ENCODE peak calls at places on chromosome 13, in ten cellular contexts. One of them, this sample, is unnamed. For H3K27me3 and H3K36me3, the result is how much of the 10 kb centered on the place peaks cover.

GRCh38 chr13:44810067-44810840 is 179.0 kb downstream of the NUFIP1 start:
- DNase-seq in heart left ventricle: no peak
- DNase-seq in naive thymus-derived CD4-positive, alpha-beta T cell: no peak
- DNase-seq in ascending aorta: peak
- DNase-seq in cardiac muscle cell: peak
- DNase-seq in endodermal cell: no peak
- DNase-seq in astrocyte: peak
- DNase-seq in Panc1: no peak
- DNase-seq in hepatocyte: peak
- DNase-seq in Caco-2: no peak
- DNase-seq in this sample: no peak

GRCh38 chr13:94568443-94568842 is 27.5 kb downstream of the TGDS start:
- DNase-seq in heart left ventricle: no peak
- DNase-seq in naive thymus-derived CD4-positive, alpha-beta T cell: no peak
- DNase-seq in ascending aorta: no peak
- DNase-seq in cardiac muscle cell: no peak
- DNase-seq in endodermal cell: no peak
- DNase-seq in astrocyte: no peak
- DNase-seq in Panc1: no peak
- DNase-seq in hepatocyte: no peak
- DNase-seq in Caco-2: no peak
- DNase-seq in this sample: no peak

GRCh38 chr13:96781141-96781540 is 213.1 kb downstream of the OXGR1 start:
- DNase-seq in heart left ventricle: no peak
- DNase-seq in naive thymus-derived CD4-positive, alpha-beta T cell: no peak
- DNase-seq in ascending aorta: peak
- DNase-seq in cardiac muscle cell: no peak
- DNase-seq in endodermal cell: no peak
- DNase-seq in astrocyte: no peak
- DNase-seq in Panc1: no peak
- DNase-seq in hepatocyte: no peak
- DNase-seq in Caco-2: no peak
- DNase-seq in this sample: no peak

GRCh38 chr13:105997436-105998232 is 537.8 kb downstream of the EFNB2 start:
- DNase-seq in heart left ventricle: no peak
- DNase-seq in naive thymus-derived CD4-positive, alpha-beta T cell: no peak
- DNase-seq in ascending aorta: no peak
- DNase-seq in cardiac muscle cell: no peak
- DNase-seq in endodermal cell: no peak
- DNase-seq in astrocyte: peak
- DNase-seq in Panc1: no peak
- DNase-seq in hepatocyte: no peak
- DNase-seq in Caco-2: peak
- DNase-seq in this sample: no peak

GRCh38 chr13:74641586-74641985 is 507.4 kb upstream of the KLF12 start:
- DNase-seq in heart left ventricle: no peak
- DNase-seq in naive thymus-derived CD4-positive, alpha-beta T cell: no peak
- DNase-seq in ascending aorta: no peak
- DNase-seq in cardiac muscle cell: no peak
- DNase-seq in endodermal cell: no peak
- DNase-seq in astrocyte: peak
- DNase-seq in Panc1: no peak
- DNase-seq in hepatocyte: no peak
- DNase-seq in Caco-2: no peak
- DNase-seq in this sample: no peak

GRCh38 chr13:94112227-94112626 is 367.3 kb downstream of the DCT start:
- DNase-seq in heart left ventricle: no peak
- DNase-seq in naive thymus-derived CD4-positive, alpha-beta T cell: no peak
- DNase-seq in ascending aorta: peak
- DNase-seq in cardiac muscle cell: no peak
- DNase-seq in endodermal cell: no peak
- DNase-seq in astrocyte: peak
- DNase-seq in Panc1: no peak
- DNase-seq in hepatocyte: no peak
- DNase-seq in Caco-2: no peak
- DNase-seq in this sample: peak

GRCh38 chr13:51479199-51479523 is 26.3 kb upstream of the INTS6 start:
- DNase-seq in heart left ventricle: no peak
- DNase-seq in naive thymus-derived CD4-positive, alpha-beta T cell: no peak
- DNase-seq in ascending aorta: no peak
- DNase-seq in cardiac muscle cell: no peak
- DNase-seq in endodermal cell: no peak
- DNase-seq in astrocyte: peak
- DNase-seq in Panc1: no peak
- DNase-seq in hepatocyte: no peak
- DNase-seq in Caco-2: no peak
- DNase-seq in this sample: no peak

GRCh38 chr13:71865858-71866172 is 1.2 kb downstream of the DACH1 start:
- DNase-seq in heart left ventricle: no peak
- DNase-seq in naive thymus-derived CD4-positive, alpha-beta T cell: no peak
- DNase-seq in ascending aorta: no peak
- DNase-seq in cardiac muscle cell: no peak
- DNase-seq in endodermal cell: no peak
- DNase-seq in astrocyte: no peak
- DNase-seq in Panc1: no peak
- DNase-seq in hepatocyte: no peak
- DNase-seq in Caco-2: no peak
- DNase-seq in this sample: peak

GRCh38 chr13:112204376-112204775 is 137.4 kb downstream of the SOX1 start:
- DNase-seq in heart left ventricle: no peak
- DNase-seq in naive thymus-derived CD4-positive, alpha-beta T cell: no peak
- DNase-seq in ascending aorta: no peak
- DNase-seq in cardiac muscle cell: no peak
- DNase-seq in endodermal cell: no peak
- DNase-seq in astrocyte: no peak
- DNase-seq in Panc1: no peak
- DNase-seq in hepatocyte: no peak
- DNase-seq in Caco-2: no peak
- DNase-seq in this sample: no peak
- H3K27me3 ChIP-seq in heart left ventricle: under half
- H3K27me3 ChIP-seq in naive thymus-derived CD4-positive, alpha-beta T cell: under half
- H3K27me3 ChIP-seq in ascending aorta: under half
- H3K27me3 ChIP-seq in cardiac muscle cell: half or more
- H3K27me3 ChIP-seq in endodermal cell: half or more
- H3K27me3 ChIP-seq in astrocyte: under half
- H3K27me3 ChIP-seq in Panc1: under half
- H3K27me3 ChIP-seq in hepatocyte: half or more
- H3K27me3 ChIP-seq in Caco-2: under half
- H3K27me3 ChIP-seq in this sample: under half

GRCh38 chr13:79386125-79386822 is 19.8 kb downstream of the RBM26 start:
- DNase-seq in heart left ventricle: no peak
- DNase-seq in naive thymus-derived CD4-positive, alpha-beta T cell: no peak
- DNase-seq in ascending aorta: no peak
- DNase-seq in cardiac muscle cell: no peak
- DNase-seq in endodermal cell: no peak
- DNase-seq in astrocyte: peak
- DNase-seq in Panc1: no peak
- DNase-seq in hepatocyte: no peak
- DNase-seq in Caco-2: no peak
- DNase-seq in this sample: no peak

GRCh38 chr13:79384022-79384610 is 21.9 kb downstream of the RBM26 start:
- DNase-seq in heart left ventricle: no peak
- DNase-seq in naive thymus-derived CD4-positive, alpha-beta T cell: no peak
- DNase-seq in ascending aorta: no peak
- DNase-seq in cardiac muscle cell: no peak
- DNase-seq in endodermal cell: no peak
- DNase-seq in astrocyte: no peak
- DNase-seq in Panc1: no peak
- DNase-seq in hepatocyte: no peak
- DNase-seq in Caco-2: no peak
- DNase-seq in this sample: no peak

GRCh38 chr13:79389031-79389430 is 17.0 kb downstream of the RBM26 start:
- DNase-seq in heart left ventricle: no peak
- DNase-seq in naive thymus-derived CD4-positive, alpha-beta T cell: no peak
- DNase-seq in ascending aorta: no peak
- DNase-seq in cardiac muscle cell: no peak
- DNase-seq in endodermal cell: no peak
- DNase-seq in astrocyte: no peak
- DNase-seq in Panc1: no peak
- DNase-seq in hepatocyte: no peak
- DNase-seq in Caco-2: no peak
- DNase-seq in this sample: no peak

GRCh38 chr13:79385694-79386093 is 20.4 kb downstream of the RBM26 start:
- DNase-seq in heart left ventricle: no peak
- DNase-seq in naive thymus-derived CD4-positive, alpha-beta T cell: no peak
- DNase-seq in ascending aorta: no peak
- DNase-seq in cardiac muscle cell: no peak
- DNase-seq in endodermal cell: no peak
- DNase-seq in astrocyte: no peak
- DNase-seq in Panc1: no peak
- DNase-seq in hepatocyte: no peak
- DNase-seq in Caco-2: no peak
- DNase-seq in this sample: no peak

DNA sequence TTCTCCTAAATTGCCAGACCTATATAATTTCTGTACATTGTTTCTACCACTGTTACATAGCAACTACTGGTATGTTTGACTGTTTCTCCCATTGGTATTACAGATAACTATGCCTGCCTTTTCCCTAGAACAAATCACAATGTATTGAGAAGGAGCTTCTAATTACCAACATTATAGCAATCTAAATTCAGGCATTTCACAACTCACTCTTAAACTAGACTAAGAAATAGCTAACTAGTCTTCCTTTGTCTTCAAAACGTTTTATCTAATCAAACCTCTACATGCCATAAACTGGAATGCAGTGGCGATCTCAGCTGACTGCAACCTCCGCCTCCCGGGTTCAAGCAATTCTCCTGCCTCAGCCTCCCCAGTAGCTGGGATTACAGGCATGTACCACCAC is 18.2 kb downstream of the RBM26 start:
- DNase-seq in heart left ventricle: no peak
- DNase-seq in naive thymus-derived CD4-positive, alpha-beta T cell: no peak
- DNase-seq in ascending aorta: no peak
- DNase-seq in cardiac muscle cell: no peak
- DNase-seq in endodermal cell: no peak
- DNase-seq in astrocyte: no peak
- DNase-seq in Panc1: no peak
- DNase-seq in hepatocyte: no peak
- DNase-seq in Caco-2: no peak
- DNase-seq in this sample: no peak
- H3K36me3 ChIP-seq in heart left ventricle: under half
- H3K36me3 ChIP-seq in naive thymus-derived CD4-positive, alpha-beta T cell: under half
- H3K36me3 ChIP-seq in ascending aorta: under half
- H3K36me3 ChIP-seq in cardiac muscle cell: under half
- H3K36me3 ChIP-seq in endodermal cell: under half
- H3K36me3 ChIP-seq in astrocyte: under half
- H3K36me3 ChIP-seq in Panc1: under half
- H3K36me3 ChIP-seq in hepatocyte: under half
- H3K36me3 ChIP-seq in Caco-2: under half
- H3K36me3 ChIP-seq in this sample: under half

GRCh38 chr13:20534038-20534608 is 8.5 kb upstream of the CRYL1 start:
- DNase-seq in heart left ventricle: no peak
- DNase-seq in naive thymus-derived CD4-positive, alpha-beta T cell: no peak
- DNase-seq in ascending aorta: no peak
- DNase-seq in cardiac muscle cell: no peak
- DNase-seq in endodermal cell: peak
- DNase-seq in astrocyte: no peak
- DNase-seq in Panc1: no peak
- DNase-seq in hepatocyte: no peak
- DNase-seq in Caco-2: no peak
- DNase-seq in this sample: no peak

GRCh38 chr13:20525144-20525600 is 485 bp downstream of the CRYL1 start:
- DNase-seq in heart left ventricle: peak
- DNase-seq in naive thymus-derived CD4-positive, alpha-beta T cell: no peak
- DNase-seq in ascending aorta: peak
- DNase-seq in cardiac muscle cell: peak
- DNase-seq in endodermal cell: peak
- DNase-seq in astrocyte: no peak
- DNase-seq in Panc1: no peak
- DNase-seq in hepatocyte: peak
- DNase-seq in Caco-2: no peak
- DNase-seq in this sample: peak

GRCh38 chr13:20526664-20527063 is 1.0 kb upstream of the CRYL1 start:
- DNase-seq in heart left ventricle: no peak
- DNase-seq in naive thymus-derived CD4-positive, alpha-beta T cell: no peak
- DNase-seq in ascending aorta: no peak
- DNase-seq in cardiac muscle cell: no peak
- DNase-seq in endodermal cell: no peak
- DNase-seq in astrocyte: no peak
- DNase-seq in Panc1: no peak
- DNase-seq in hepatocyte: no peak
- DNase-seq in Caco-2: no peak
- DNase-seq in this sample: no peak

GRCh38 chr13:20525601-20526544 is at the start of gene CRYL1:
- DNase-seq in heart left ventricle: peak
- DNase-seq in naive thymus-derived CD4-positive, alpha-beta T cell: peak
- DNase-seq in ascending aorta: peak
- DNase-seq in cardiac muscle cell: peak
- DNase-seq in endodermal cell: peak
- DNase-seq in astrocyte: peak
- DNase-seq in Panc1: no peak
- DNase-seq in hepatocyte: peak
- DNase-seq in Caco-2: peak
- DNase-seq in this sample: peak

DNA sequence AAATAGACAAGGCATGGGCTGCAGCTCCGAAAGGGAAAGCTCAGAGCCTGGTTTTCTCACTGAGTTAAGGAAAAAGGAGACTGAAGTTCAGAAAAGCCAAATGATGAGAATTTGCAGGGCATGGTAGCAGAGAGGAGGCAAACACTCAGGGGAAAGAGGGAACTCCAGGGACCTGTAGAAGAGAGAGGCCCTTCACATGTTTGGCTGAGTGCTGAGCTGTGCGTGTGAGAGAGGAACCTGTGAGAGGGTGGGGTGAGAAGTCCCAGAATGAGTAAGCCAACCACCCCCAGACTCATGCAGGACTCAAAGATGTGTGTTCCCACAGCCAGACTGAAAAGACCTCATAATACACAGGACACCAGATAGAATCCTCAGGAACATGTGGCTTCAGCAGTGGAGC is 2.8 kb upstream of the CRYL1 start:
- DNase-seq in heart left ventricle: no peak
- DNase-seq in naive thymus-derived CD4-positive, alpha-beta T cell: no peak
- DNase-seq in ascending aorta: no peak
- DNase-seq in cardiac muscle cell: no peak
- DNase-seq in endodermal cell: no peak
- DNase-seq in astrocyte: no peak
- DNase-seq in Panc1: no peak
- DNase-seq in hepatocyte: no peak
- DNase-seq in Caco-2: no peak
- DNase-seq in this sample: no peak
- H3K27me3 ChIP-seq in heart left ventricle: under half
- H3K27me3 ChIP-seq in naive thymus-derived CD4-positive, alpha-beta T cell: under half
- H3K27me3 ChIP-seq in ascending aorta: under half
- H3K27me3 ChIP-seq in cardiac muscle cell: under half
- H3K27me3 ChIP-seq in endodermal cell: half or more
- H3K27me3 ChIP-seq in astrocyte: under half
- H3K27me3 ChIP-seq in Panc1: under half
- H3K27me3 ChIP-seq in hepatocyte: under half
- H3K27me3 ChIP-seq in Caco-2: under half
- H3K27me3 ChIP-seq in this sample: under half

GRCh38 chr13:46136688-46137087 is 31.9 kb upstream of the CPB2 start:
- DNase-seq in heart left ventricle: no peak
- DNase-seq in naive thymus-derived CD4-positive, alpha-beta T cell: no peak
- DNase-seq in ascending aorta: no peak
- DNase-seq in cardiac muscle cell: no peak
- DNase-seq in endodermal cell: no peak
- DNase-seq in astrocyte: no peak
- DNase-seq in Panc1: no peak
- DNase-seq in hepatocyte: no peak
- DNase-seq in Caco-2: no peak
- DNase-seq in this sample: no peak

GRCh38 chr13:46132109-46132508 is 27.3 kb upstream of the CPB2 start:
- DNase-seq in heart left ventricle: no peak
- DNase-seq in naive thymus-derived CD4-positive, alpha-beta T cell: no peak
- DNase-seq in ascending aorta: no peak
- DNase-seq in cardiac muscle cell: no peak
- DNase-seq in endodermal cell: no peak
- DNase-seq in astrocyte: no peak
- DNase-seq in Panc1: no peak
- DNase-seq in hepatocyte: no peak
- DNase-seq in Caco-2: no peak
- DNase-seq in this sample: no peak

GRCh38 chr13:46134494-46134893 is 29.7 kb upstream of the CPB2 start:
- DNase-seq in heart left ventricle: no peak
- DNase-seq in naive thymus-derived CD4-positive, alpha-beta T cell: no peak
- DNase-seq in ascending aorta: no peak
- DNase-seq in cardiac muscle cell: no peak
- DNase-seq in endodermal cell: no peak
- DNase-seq in astrocyte: no peak
- DNase-seq in Panc1: no peak
- DNase-seq in hepatocyte: no peak
- DNase-seq in Caco-2: no peak
- DNase-seq in this sample: no peak

GRCh38 chr13:46137627-46138026 is 32.8 kb upstream of the CPB2 start:
- DNase-seq in heart left ventricle: no peak
- DNase-seq in naive thymus-derived CD4-positive, alpha-beta T cell: no peak
- DNase-seq in ascending aorta: no peak
- DNase-seq in cardiac muscle cell: no peak
- DNase-seq in endodermal cell: no peak
- DNase-seq in astrocyte: no peak
- DNase-seq in Panc1: no peak
- DNase-seq in hepatocyte: no peak
- DNase-seq in Caco-2: no peak
- DNase-seq in this sample: no peak

DNA sequence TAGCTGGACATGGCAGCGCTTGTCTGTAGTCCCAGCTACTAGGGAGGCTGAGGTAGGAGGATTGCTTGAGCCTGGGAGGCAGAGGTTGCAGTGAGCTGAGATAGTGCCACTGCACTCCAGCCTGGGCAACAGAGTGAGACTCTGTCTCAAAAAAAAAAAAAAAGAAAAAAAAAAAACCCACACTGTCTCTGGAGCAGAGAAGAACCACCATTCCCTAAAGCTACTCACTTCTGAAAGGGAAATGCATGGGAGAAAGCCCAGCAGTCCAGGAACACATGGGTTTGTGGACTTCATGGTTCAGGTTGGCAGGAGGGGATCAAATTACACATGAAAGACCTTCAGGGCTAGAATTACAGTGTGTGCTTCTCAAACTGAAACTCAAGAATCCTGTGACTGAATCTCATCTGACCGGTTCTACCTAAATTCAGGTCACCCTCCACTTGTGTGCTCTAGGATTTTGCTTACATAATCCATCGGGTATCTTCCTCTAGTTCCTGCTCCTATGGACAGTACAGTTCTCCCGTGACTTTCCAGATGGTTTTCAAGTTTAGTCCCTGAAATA is 30.2 kb upstream of the CPB2 start:
- DNase-seq in heart left ventricle: no peak
- DNase-seq in naive thymus-derived CD4-positive, alpha-beta T cell: no peak
- DNase-seq in ascending aorta: no peak
- DNase-seq in cardiac muscle cell: peak
- DNase-seq in endodermal cell: peak
- DNase-seq in astrocyte: peak
- DNase-seq in Panc1: no peak
- DNase-seq in hepatocyte: peak
- DNase-seq in Caco-2: peak
- DNase-seq in this sample: no peak
- H3K36me3 ChIP-seq in heart left ventricle: under half
- H3K36me3 ChIP-seq in naive thymus-derived CD4-positive, alpha-beta T cell: under half
- H3K36me3 ChIP-seq in ascending aorta: under half
- H3K36me3 ChIP-seq in cardiac muscle cell: under half
- H3K36me3 ChIP-seq in endodermal cell: under half
- H3K36me3 ChIP-seq in astrocyte: under half
- H3K36me3 ChIP-seq in Panc1: under half
- H3K36me3 ChIP-seq in hepatocyte: under half
- H3K36me3 ChIP-seq in Caco-2: under half
- H3K36me3 ChIP-seq in this sample: under half

This sample was measured in right lobe of liver.